ENCODE peak calls at places on chromosome 11, in nine cellular contexts. W is lower leg skin, S is spleen, T is breast epithelium, J is stomach, L is transverse colon, E is adrenal gland, Y is A549, I is heart left ventricle. O is an unnamed sample.

GRCh38 chr11:109034341-109034696 is 369.4 kb downstream of the DDX10 start:
- DNase-seq in Y (no peak), E (no peak), L (no peak), T (no peak), S (no peak), J (no peak), I (no peak), W (no peak), O (no peak)

GRCh38 chr11:12771875-12772274 is 97.7 kb downstream of the TEAD1 start:
- DNase-seq in J (no peak), W (no peak), T (no peak), E (no peak), Y (no peak), S (no peak), I (no peak), L (no peak), O (no peak)

GRCh38 chr11:106480581-106481185 is 403.2 kb downstream of the AASDHPPT start:
- DNase-seq in W (no peak), E (no peak), L (no peak), T (no peak), S (no peak), J (no peak), Y (no peak), I (no peak), O (no peak)

GRCh38 chr11:77506857-77507256 is 33.0 kb upstream of the PAK1 start:
- DNase-seq in S (no peak), Y (no peak), W (no peak), T (no peak), L (peak; percentile 57), I (no peak), E (no peak), J (no peak), O (no peak)

GRCh38 chr11:8810331-8811301 is 100.4 kb upstream of the AKIP1 start:
- DNase-seq in J (peak; percentile 84), S (peak; percentile 90), E (peak; percentile 89), L (peak; percentile 83), T (peak; percentile 77), Y (no peak), I (peak; percentile 88), W (peak; percentile 93), O (peak; percentile 37)

GRCh38 chr11:92627615-92628201 is 341.7 kb upstream of the MTNR1B start:
- DNase-seq in Y (no peak), I (no peak), T (no peak), L (no peak), E (no peak), J (no peak), W (no peak), S (no peak), O (no peak)

GRCh38 chr11:20544536-20545237 is 54.7 kb upstream of the SLC6A5 start:
- DNase-seq in Y (no peak), E (no peak), T (no peak), W (no peak), S (no peak), L (no peak), J (no peak), I (no peak), O (no peak)

GRCh38 chr11:92915551-92915950 is 53.9 kb upstream of the MTNR1B start:
- DNase-seq in E (no peak), I (no peak), S (no peak), L (no peak), J (no peak), Y (no peak), T (no peak), W (no peak), O (no peak)

GRCh38 chr11:31487848-31488247 is 21.6 kb downstream of the IMMP1L start:
- DNase-seq in I (no peak), L (no peak), T (no peak), E (no peak), S (no peak), J (no peak), Y (peak; percentile 68), W (no peak), O (no peak)

GRCh38 chr11:12942157-12942556 is 67.0 kb upstream of the RASSF10 start:
- DNase-seq in J (no peak), W (no peak), T (no peak), Y (no peak), S (no peak), E (no peak), L (no peak), I (no peak), O (no peak)

GRCh38 chr11:122600290-122600689 is 55.2 kb upstream of the UBASH3B start:
- DNase-seq in L (no peak), I (no peak), W (no peak), Y (no peak), E (no peak), J (no peak), S (no peak), T (no peak), O (no peak)

GRCh38 chr11:78815631-78816232 is 241.1 kb upstream of the NARS2 start:
- DNase-seq in S (no peak), T (no peak), E (no peak), Y (no peak), J (no peak), W (no peak), I (no peak), L (no peak), O (no peak)

GRCh38 chr11:110711776-110712642 is at the start of gene ARHGAP20:
- DNase-seq in L (peak; percentile 77), J (peak; percentile 76), T (peak; percentile 54), S (peak; percentile 92), I (peak; percentile 83), E (peak; percentile 77), Y (peak; percentile 14), W (peak; percentile 93), O (peak; percentile 63)
- TF ChIP-seq POLR2A in L (no peak), J (no peak), T (no peak), S (no peak), I (no peak), E (peak; percentile 80), Y (no peak), W (no peak), O (no peak)

GRCh38 chr11:3381794-3382193 is 2.8 kb upstream of the ZNF195 start:
- DNase-seq in T (no peak), L (no peak), W (no peak), S (no peak), Y (no peak), J (no peak), E (no peak), I (no peak), O (no peak)

GRCh38 chr11:3380706-3381570 is 2.0 kb upstream of the ZNF195 start:
- DNase-seq in I (no peak), W (no peak), E (no peak), T (no peak), L (no peak), Y (no peak), S (no peak), J (no peak), O (no peak)

GRCh38 chr11:3375552-3375951 is 3.4 kb downstream of the ZNF195 start:
- DNase-seq in E (no peak), I (no peak), J (no peak), T (no peak), S (no peak), Y (no peak), W (no peak), L (no peak), O (no peak)

GRCh38 chr11:3382613-3383275 is 3.8 kb upstream of the ZNF195 start:
- DNase-seq in W (no peak), E (no peak), L (peak; percentile 17), T (no peak), Y (no peak), I (no peak), J (no peak), S (no peak), O (no peak)

GRCh38 chr11:3378426-3379423 is at the start of gene ZNF195:
- DNase-seq in L (peak; percentile 99), T (peak; percentile 97), W (peak; percentile 100), I (peak; percentile 98), Y (peak; percentile 99), S (peak; percentile 98), E (peak; percentile 98), J (peak; percentile 99), O (peak; percentile 95)
- TF ChIP-seq POLR2A in L (peak; percentile 86), T (no peak), W (no peak), I (peak; percentile 72), Y (peak; percentile 90), S (no peak), E (peak; percentile 85), J (no peak), O (peak; percentile 90)

DNA sequence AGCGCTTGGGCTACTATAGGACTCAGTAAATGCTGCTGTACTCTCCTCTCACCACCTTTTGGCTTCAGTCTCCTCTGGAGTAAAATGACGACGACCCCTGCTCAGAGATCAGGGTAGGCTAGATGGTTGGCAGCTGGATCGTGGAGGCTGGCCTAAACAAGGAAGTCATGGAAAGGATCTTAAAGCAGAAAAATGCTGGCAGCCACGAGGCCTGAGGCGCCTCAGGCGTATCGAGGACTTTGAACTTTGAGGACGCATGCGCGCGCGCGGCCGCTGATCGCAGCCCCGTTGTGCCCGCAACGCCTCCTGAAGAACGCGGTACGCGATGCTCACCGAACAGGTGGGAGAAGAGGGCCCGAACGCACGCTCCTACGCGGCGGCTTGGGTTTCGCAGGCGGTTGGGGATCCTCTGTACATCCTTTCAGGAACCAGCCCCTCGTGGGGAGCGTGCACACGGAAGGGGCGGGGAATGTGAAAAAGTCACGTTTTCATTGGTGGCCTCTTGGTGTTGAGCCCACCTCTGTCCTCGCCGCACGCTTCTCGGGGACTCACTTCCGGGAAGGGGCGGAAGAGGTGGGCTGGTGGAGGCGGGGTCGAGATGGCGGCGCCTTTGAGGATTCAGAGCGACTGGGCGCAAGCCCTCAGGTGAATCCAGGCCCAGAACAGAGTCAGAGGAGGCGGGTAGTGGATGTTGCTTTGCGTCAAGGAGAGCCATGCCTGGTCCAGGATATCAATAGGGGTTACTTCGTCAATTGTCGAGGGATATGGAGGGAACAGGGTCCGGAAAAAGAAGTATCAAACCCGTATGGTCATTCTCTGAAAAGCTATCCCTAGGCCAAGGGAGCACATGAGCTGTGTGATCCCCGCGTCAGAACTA is at the start of the genes COA4 and PAAF1:
- DNase-seq in L (peak; percentile 96), J (peak; percentile 94), T (peak; percentile 90), W (peak; percentile 98), S (peak; percentile 97), E (peak; percentile 93), Y (peak; percentile 98), I (peak; percentile 95), O (peak; percentile 86)
- TF ChIP-seq POLR2A in L (peak; percentile 73), J (no peak), T (peak; percentile 8), W (no peak), S (no peak), E (peak; percentile 79), Y (peak; percentile 77), I (peak; percentile 76), O (peak; percentile 93)

DNA sequence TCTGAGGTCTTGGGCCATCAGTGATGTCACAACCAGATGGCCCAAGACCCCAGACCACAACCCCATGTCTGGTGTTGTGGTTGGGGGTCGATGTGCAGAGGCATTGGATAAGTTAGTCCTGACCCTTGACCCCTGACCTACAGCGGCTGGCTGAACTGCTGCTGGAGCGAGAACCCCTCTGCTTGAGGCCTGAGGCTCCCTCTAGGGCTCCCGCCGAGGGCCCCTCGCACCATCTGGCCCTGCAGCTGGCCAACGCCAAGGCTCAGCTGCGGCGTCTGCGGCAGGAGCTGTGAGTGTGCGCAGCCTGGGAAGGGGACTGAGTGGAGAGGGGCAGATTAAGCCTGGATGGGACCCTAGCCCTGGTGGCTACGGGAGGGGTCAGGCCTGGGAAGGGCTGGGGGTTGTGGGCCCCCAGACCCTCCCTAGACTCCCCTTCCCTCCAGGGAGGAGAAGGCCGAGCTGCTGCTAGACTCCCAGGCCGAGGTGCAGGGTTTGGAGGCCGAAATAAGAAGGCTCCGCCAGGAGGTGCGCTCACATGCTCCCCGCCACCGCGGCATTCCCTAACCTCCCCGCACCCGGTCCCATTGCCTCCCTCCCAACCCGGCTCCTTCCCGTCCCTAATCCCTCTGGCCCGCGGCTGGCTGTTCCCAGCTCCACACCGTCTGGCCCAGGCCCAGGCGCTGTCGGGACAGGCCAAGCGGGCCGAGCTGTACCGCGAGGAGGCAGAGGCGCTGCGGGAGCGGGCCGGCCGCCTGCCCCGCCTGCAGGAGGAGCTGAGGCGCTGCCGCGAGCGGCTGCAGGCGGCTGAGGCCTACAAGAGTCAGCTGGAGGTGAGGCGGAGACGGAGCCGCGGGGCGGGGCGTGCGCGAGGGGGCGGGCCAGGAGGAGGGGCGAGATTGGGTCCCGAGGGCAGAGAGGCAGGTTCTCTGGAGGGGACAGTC is 2.1 kb downstream of the CCDC88B start:
- DNase-seq in W (peak; percentile 97), I (peak; percentile 95), Y (peak; percentile 93), J (peak; percentile 96), L (peak; percentile 96), T (peak; percentile 89), E (peak; percentile 93), S (peak; percentile 97), O (peak; percentile 100)
- TF ChIP-seq POLR2A in W (no peak), I (peak; percentile 49), Y (peak; percentile 85), J (no peak), L (peak; percentile 80), T (no peak), E (peak; percentile 84), S (no peak), O (no peak)